ENCODE peak calls at places on chromosomes 2 and 18, in five cellular contexts. One of them, this sample, is unnamed.

GRCh38 chr2:231124833-231125232 is at the start of gene HTR2B:
- DNase-seq in A549: peak; percentile 38
- DNase-seq in K562: no peak
- DNase-seq in PC-9: no peak
- DNase-seq in astrocyte: no peak
- DNase-seq in this sample: peak; percentile 52

GRCh38 chr2:71646028-71646427 is 192.7 kb downstream of the DYSF start:
- DNase-seq in astrocyte: peak; percentile 82
- DNase-seq in A549: no peak
- DNase-seq in K562: no peak
- DNase-seq in PC-9: peak; percentile 75
- DNase-seq in this sample: no peak

GRCh38 chr2:58448065-58448507 is 207.0 kb upstream of the FANCL start:
- DNase-seq in PC-9: peak; percentile 64
- DNase-seq in K562: no peak
- DNase-seq in astrocyte: peak; percentile 59
- DNase-seq in A549: peak; percentile 90
- DNase-seq in this sample: peak; percentile 82

GRCh38 chr2:134233733-134234135 is 20.1 kb upstream of the MGAT5 start:
- DNase-seq in A549: no peak
- DNase-seq in astrocyte: no peak
- DNase-seq in PC-9: no peak
- DNase-seq in K562: no peak
- DNase-seq in this sample: no peak

GRCh38 chr2:116716444-116716843 is 1098.0 kb upstream of the DDX18 start:
- DNase-seq in A549: no peak
- DNase-seq in astrocyte: no peak
- DNase-seq in PC-9: no peak
- DNase-seq in K562: no peak
- DNase-seq in this sample: no peak

GRCh38 chr2:127516031-127516430 is 10.3 kb downstream of the IWS1 start:
- DNase-seq in K562: no peak
- DNase-seq in A549: no peak
- DNase-seq in PC-9: no peak
- DNase-seq in astrocyte: peak; percentile 98
- DNase-seq in this sample: no peak

GRCh38 chr2:61426267-61426897 is 44.5 kb downstream of the USP34 start:
- DNase-seq in PC-9: no peak
- DNase-seq in astrocyte: no peak
- DNase-seq in A549: peak; percentile 80
- DNase-seq in K562: peak; percentile 56
- DNase-seq in this sample: peak; percentile 95

GRCh38 chr18:7117390-7118355 is at the start of gene LAMA1:
- DNase-seq in astrocyte: no peak
- DNase-seq in PC-9: no peak
- DNase-seq in A549: no peak
- DNase-seq in K562: no peak
- DNase-seq in this sample: no peak

GRCh38 chr2:164009801-164010337 is 274.1 kb upstream of the FIGN start:
- DNase-seq in astrocyte: no peak
- DNase-seq in K562: no peak
- DNase-seq in PC-9: no peak
- DNase-seq in A549: no peak
- DNase-seq in this sample: no peak

GRCh38 chr2:120134263-120134662 is 88.9 kb downstream of the TMEM185B start:
- DNase-seq in PC-9: peak; percentile 59
- DNase-seq in K562: no peak
- DNase-seq in A549: peak; percentile 78
- DNase-seq in astrocyte: peak; percentile 99
- DNase-seq in this sample: no peak

GRCh38 chr2:173523497-173523896 is 168.8 kb downstream of the CDCA7 start:
- DNase-seq in astrocyte: no peak
- DNase-seq in A549: no peak
- DNase-seq in PC-9: no peak
- DNase-seq in K562: no peak
- DNase-seq in this sample: no peak

GRCh38 chr2:158718196-158718585 is 76.9 kb upstream of the DAPL1 start:
- DNase-seq in PC-9: no peak
- DNase-seq in A549: no peak
- DNase-seq in K562: no peak
- DNase-seq in astrocyte: no peak
- DNase-seq in this sample: no peak

GRCh38 chr2:188676012-188676405 is 298.2 kb upstream of the COL3A1 start:
- DNase-seq in K562: no peak
- DNase-seq in astrocyte: peak; percentile 80
- DNase-seq in A549: peak; percentile 6
- DNase-seq in PC-9: no peak
- DNase-seq in this sample: no peak

GRCh38 chr2:171404258-171404657 is 29.5 kb downstream of the METTL8 start:
- DNase-seq in A549: peak; percentile 39
- DNase-seq in astrocyte: peak; percentile 83
- DNase-seq in PC-9: no peak
- DNase-seq in K562: no peak
- DNase-seq in this sample: no peak

GRCh38 chr2:216714412-216714775 is 19.0 kb upstream of the IGFBP5 start:
- DNase-seq in PC-9: no peak
- DNase-seq in astrocyte: peak; percentile 66
- DNase-seq in K562: no peak
- DNase-seq in A549: no peak
- DNase-seq in this sample: no peak

GRCh38 chr2:1601064-1601405 is 143.3 kb downstream of the PXDN start:
- DNase-seq in A549: no peak
- DNase-seq in PC-9: no peak
- DNase-seq in astrocyte: no peak
- DNase-seq in K562: no peak
- DNase-seq in this sample: no peak

GRCh38 chr18:26863122-26863879 is 2.2 kb downstream of the AQP4 start:
- DNase-seq in PC-9: peak; percentile 3
- DNase-seq in astrocyte: no peak
- DNase-seq in A549: peak; percentile 33
- DNase-seq in K562: no peak
- DNase-seq in this sample: no peak

GRCh38 chr18:27763936-27764335 is 413.0 kb downstream of the CDH2 start:
- DNase-seq in A549: no peak
- DNase-seq in astrocyte: peak; percentile 11
- DNase-seq in PC-9: no peak
- DNase-seq in K562: no peak
- DNase-seq in this sample: no peak

GRCh38 chr2:184004945-184005672 is 593.2 kb upstream of the ZNF804A start:
- DNase-seq in K562: no peak
- DNase-seq in A549: no peak
- DNase-seq in astrocyte: no peak
- DNase-seq in PC-9: no peak
- DNase-seq in this sample: no peak

GRCh38 chr18:31302991-31303390 is 15.0 kb upstream of the DSG1 start:
- DNase-seq in A549: peak; percentile 2
- DNase-seq in astrocyte: peak; percentile 69
- DNase-seq in PC-9: no peak
- DNase-seq in K562: no peak
- DNase-seq in this sample: no peak

GRCh38 chr2:149388120-149388816 is 57.9 kb downstream of the LYPD6 start:
- DNase-seq in astrocyte: no peak
- DNase-seq in A549: no peak
- DNase-seq in PC-9: no peak
- DNase-seq in K562: no peak
- DNase-seq in this sample: no peak

GRCh38 chr2:101830555-101830954 is 133.0 kb downstream of the MAP4K4 start:
- DNase-seq in A549: no peak
- DNase-seq in PC-9: no peak
- DNase-seq in astrocyte: peak; percentile 86
- DNase-seq in K562: no peak
- DNase-seq in this sample: no peak

GRCh38 chr2:215140166-215140707 is 1.8 kb upstream of the ABCA12 start:
- DNase-seq in A549: no peak
- DNase-seq in astrocyte: no peak
- DNase-seq in PC-9: no peak
- DNase-seq in K562: no peak
- DNase-seq in this sample: no peak
- H3K4me2 ChIP-seq in A549: no peak overlapping the region
- H3K4me2 ChIP-seq in astrocyte: no peak overlapping the region
- H3K4me2 ChIP-seq in PC-9: no peak overlapping the region
- H3K4me2 ChIP-seq in K562: no peak overlapping the region
- H3K4me2 ChIP-seq in this sample: no peak overlapping the region

GRCh38 chr2:30139131-30139870 is 7.5 kb upstream of the YPEL5 start:
- DNase-seq in astrocyte: no peak
- DNase-seq in PC-9: no peak
- DNase-seq in A549: no peak
- DNase-seq in K562: no peak
- DNase-seq in this sample: no peak
- H3K4me3 ChIP-seq in astrocyte: no peak overlapping the region
- H3K4me3 ChIP-seq in PC-9: no peak overlapping the region
- H3K4me3 ChIP-seq in A549: no peak overlapping the region
- H3K4me3 ChIP-seq in K562: no peak overlapping the region
- H3K4me3 ChIP-seq in this sample: no peak overlapping the region

GRCh38 chr2:9204939-9205338 is 1.7 kb upstream of the ASAP2 start:
- DNase-seq in astrocyte: no peak
- DNase-seq in PC-9: no peak
- DNase-seq in K562: no peak
- DNase-seq in A549: no peak
- DNase-seq in this sample: no peak
- H3K4me2 ChIP-seq in astrocyte: no peak overlapping the region
- H3K4me2 ChIP-seq in PC-9: peak overlapping the region; percentile 97
- H3K4me2 ChIP-seq in K562: no peak overlapping the region
- H3K4me2 ChIP-seq in A549: no peak overlapping the region
- H3K4me2 ChIP-seq in this sample: no peak overlapping the region

GRCh38 chr18:58943896-58944295 is 79.2 kb downstream of the ZNF532 start:
- DNase-seq in A549: no peak
- DNase-seq in PC-9: no peak
- DNase-seq in K562: no peak
- DNase-seq in astrocyte: no peak
- DNase-seq in this sample: peak; percentile 49

GRCh38 chr18:58942486-58942885 is 77.8 kb downstream of the ZNF532 start:
- DNase-seq in A549: peak; percentile 56
- DNase-seq in K562: no peak
- DNase-seq in PC-9: no peak
- DNase-seq in astrocyte: peak; percentile 29
- DNase-seq in this sample: peak; percentile 52

GRCh38 chr18:58952303-58952702 is 87.6 kb downstream of the ZNF532 start:
- DNase-seq in astrocyte: no peak
- DNase-seq in K562: no peak
- DNase-seq in PC-9: no peak
- DNase-seq in A549: no peak
- DNase-seq in this sample: no peak

GRCh38 chr18:58949031-58949430 is 84.4 kb downstream of the ZNF532 start:
- DNase-seq in PC-9: no peak
- DNase-seq in K562: no peak
- DNase-seq in astrocyte: no peak
- DNase-seq in A549: no peak
- DNase-seq in this sample: no peak

GRCh38 chr18:58947136-58947732 is 82.6 kb downstream of the ZNF532 start:
- DNase-seq in K562: no peak
- DNase-seq in PC-9: no peak
- DNase-seq in A549: no peak
- DNase-seq in astrocyte: no peak
- DNase-seq in this sample: peak; percentile 44
- H3K4me3 ChIP-seq in K562: no peak overlapping the region
- H3K4me3 ChIP-seq in PC-9: no peak overlapping the region
- H3K4me3 ChIP-seq in A549: no peak overlapping the region
- H3K4me3 ChIP-seq in astrocyte: no peak overlapping the region
- H3K4me3 ChIP-seq in this sample: peak overlapping the region; percentile 13

This sample was measured in Karpas-422.